ENCODE peak calls at places on chromosomes 2 and 18, in ten cellular contexts. One of them, this sample, is unnamed.

GRCh38 chr2:192827735-192828134 is 633.0 kb upstream of the TMEFF2 start:
- DNase-seq in T-helper 1 cell: no peak
- DNase-seq in iris pigment epithelial cell: no peak
- DNase-seq in NCI-H2081: no peak
- DNase-seq in hepatocyte: no peak
- DNase-seq in hypothalamus: no peak
- DNase-seq in naive thymus-derived CD8-positive, alpha-beta T cell: no peak
- DNase-seq in tibial artery: no peak
- DNase-seq in EL: no peak
- DNase-seq in cardiac muscle cell: no peak
- DNase-seq in this sample: no peak

GRCh38 chr2:175627405-175627804 is 374.7 kb downstream of the LNPK start:
- DNase-seq in T-helper 1 cell: no peak
- DNase-seq in iris pigment epithelial cell: no peak
- DNase-seq in NCI-H2081: no peak
- DNase-seq in hepatocyte: no peak
- DNase-seq in hypothalamus: no peak
- DNase-seq in naive thymus-derived CD8-positive, alpha-beta T cell: no peak
- DNase-seq in tibial artery: no peak
- DNase-seq in EL: peak
- DNase-seq in cardiac muscle cell: no peak
- DNase-seq in this sample: no peak

GRCh38 chr2:28049416-28049815 is 158.9 kb downstream of the BABAM2 start:
- DNase-seq in T-helper 1 cell: no peak
- DNase-seq in iris pigment epithelial cell: no peak
- DNase-seq in NCI-H2081: no peak
- DNase-seq in hepatocyte: no peak
- DNase-seq in hypothalamus: no peak
- DNase-seq in naive thymus-derived CD8-positive, alpha-beta T cell: no peak
- DNase-seq in tibial artery: no peak
- DNase-seq in EL: no peak
- DNase-seq in cardiac muscle cell: no peak
- DNase-seq in this sample: no peak

GRCh38 chr2:120512321-120512710 is 166.4 kb downstream of the INHBB start:
- DNase-seq in T-helper 1 cell: no peak
- DNase-seq in iris pigment epithelial cell: no peak
- DNase-seq in NCI-H2081: no peak
- DNase-seq in hepatocyte: no peak
- DNase-seq in hypothalamus: no peak
- DNase-seq in naive thymus-derived CD8-positive, alpha-beta T cell: no peak
- DNase-seq in tibial artery: no peak
- DNase-seq in EL: no peak
- DNase-seq in cardiac muscle cell: no peak
- DNase-seq in this sample: no peak

GRCh38 chr2:120466704-120467054 is 120.7 kb downstream of the INHBB start:
- DNase-seq in T-helper 1 cell: no peak
- DNase-seq in iris pigment epithelial cell: no peak
- DNase-seq in NCI-H2081: no peak
- DNase-seq in hepatocyte: no peak
- DNase-seq in hypothalamus: no peak
- DNase-seq in naive thymus-derived CD8-positive, alpha-beta T cell: no peak
- DNase-seq in tibial artery: no peak
- DNase-seq in EL: no peak
- DNase-seq in cardiac muscle cell: no peak
- DNase-seq in this sample: no peak

GRCh38 chr2:170862503-170862902 is 45.8 kb downstream of the GAD1 start:
- DNase-seq in T-helper 1 cell: no peak
- DNase-seq in iris pigment epithelial cell: no peak
- DNase-seq in NCI-H2081: no peak
- DNase-seq in hepatocyte: no peak
- DNase-seq in hypothalamus: no peak
- DNase-seq in naive thymus-derived CD8-positive, alpha-beta T cell: no peak
- DNase-seq in tibial artery: no peak
- DNase-seq in EL: no peak
- DNase-seq in cardiac muscle cell: no peak
- DNase-seq in this sample: no peak

GRCh38 chr2:159226059-159226461 is 60.4 kb downstream of the WDSUB1 start:
- DNase-seq in T-helper 1 cell: no peak
- DNase-seq in iris pigment epithelial cell: peak
- DNase-seq in NCI-H2081: no peak
- DNase-seq in hepatocyte: no peak
- DNase-seq in hypothalamus: no peak
- DNase-seq in naive thymus-derived CD8-positive, alpha-beta T cell: no peak
- DNase-seq in tibial artery: no peak
- DNase-seq in EL: peak
- DNase-seq in cardiac muscle cell: peak
- DNase-seq in this sample: no peak

GRCh38 chr2:201448701-201449100 is 2.6 kb downstream of the TRAK2 start:
- DNase-seq in T-helper 1 cell: peak
- DNase-seq in iris pigment epithelial cell: no peak
- DNase-seq in NCI-H2081: no peak
- DNase-seq in hepatocyte: no peak
- DNase-seq in hypothalamus: no peak
- DNase-seq in naive thymus-derived CD8-positive, alpha-beta T cell: peak
- DNase-seq in tibial artery: no peak
- DNase-seq in EL: no peak
- DNase-seq in cardiac muscle cell: no peak
- DNase-seq in this sample: no peak

GRCh38 chr18:48023334-48024008 is 93.0 kb upstream of the SMAD2 start:
- DNase-seq in T-helper 1 cell: no peak
- DNase-seq in iris pigment epithelial cell: peak
- DNase-seq in NCI-H2081: peak
- DNase-seq in hepatocyte: peak
- DNase-seq in hypothalamus: no peak
- DNase-seq in naive thymus-derived CD8-positive, alpha-beta T cell: no peak
- DNase-seq in tibial artery: no peak
- DNase-seq in EL: peak
- DNase-seq in cardiac muscle cell: peak
- DNase-seq in this sample: peak

GRCh38 chr2:120769076-120769786 is 33.6 kb downstream of the GLI2 start:
- DNase-seq in T-helper 1 cell: no peak
- DNase-seq in iris pigment epithelial cell: no peak
- DNase-seq in NCI-H2081: no peak
- DNase-seq in hepatocyte: no peak
- DNase-seq in hypothalamus: no peak
- DNase-seq in naive thymus-derived CD8-positive, alpha-beta T cell: no peak
- DNase-seq in tibial artery: peak
- DNase-seq in EL: no peak
- DNase-seq in cardiac muscle cell: no peak
- DNase-seq in this sample: peak

GRCh38 chr2:178715366-178715765 is 91.9 kb downstream of the TTN start:
- DNase-seq in T-helper 1 cell: no peak
- DNase-seq in iris pigment epithelial cell: no peak
- DNase-seq in NCI-H2081: no peak
- DNase-seq in hepatocyte: no peak
- DNase-seq in hypothalamus: no peak
- DNase-seq in naive thymus-derived CD8-positive, alpha-beta T cell: no peak
- DNase-seq in tibial artery: no peak
- DNase-seq in EL: no peak
- DNase-seq in cardiac muscle cell: no peak
- DNase-seq in this sample: no peak

GRCh38 chr2:37526323-37526722 is 145.1 kb downstream of the CDC42EP3 start:
- DNase-seq in T-helper 1 cell: no peak
- DNase-seq in iris pigment epithelial cell: no peak
- DNase-seq in NCI-H2081: no peak
- DNase-seq in hepatocyte: no peak
- DNase-seq in hypothalamus: no peak
- DNase-seq in naive thymus-derived CD8-positive, alpha-beta T cell: no peak
- DNase-seq in tibial artery: no peak
- DNase-seq in EL: no peak
- DNase-seq in cardiac muscle cell: no peak
- DNase-seq in this sample: no peak

GRCh38 chr2:150165988-150166965 is 321.2 kb downstream of the RND3 start:
- DNase-seq in T-helper 1 cell: no peak
- DNase-seq in iris pigment epithelial cell: no peak
- DNase-seq in NCI-H2081: no peak
- DNase-seq in hepatocyte: peak
- DNase-seq in hypothalamus: no peak
- DNase-seq in naive thymus-derived CD8-positive, alpha-beta T cell: no peak
- DNase-seq in tibial artery: peak
- DNase-seq in EL: no peak
- DNase-seq in cardiac muscle cell: no peak
- DNase-seq in this sample: no peak

GRCh38 chr2:195709901-195710300 is 52.9 kb downstream of the SLC39A10 start:
- DNase-seq in T-helper 1 cell: no peak
- DNase-seq in iris pigment epithelial cell: peak
- DNase-seq in NCI-H2081: no peak
- DNase-seq in hepatocyte: no peak
- DNase-seq in hypothalamus: no peak
- DNase-seq in naive thymus-derived CD8-positive, alpha-beta T cell: no peak
- DNase-seq in tibial artery: no peak
- DNase-seq in EL: no peak
- DNase-seq in cardiac muscle cell: no peak
- DNase-seq in this sample: no peak